ENCODE peak calls at places on chromosomes 7 and 10, in ten cellular contexts. P, B, N, M, K, Y, O, Z, U and W are unnamed samples.

GRCh38 chr7:96069361-96069760 is 252.5 kb downstream of the SLC25A13 start:
- DNase-seq in O (no peak), Y (no peak), B (no peak), N (no peak), M (no peak), K (no peak), Z (peak; percentile 60), U (no peak), P (no peak), W (no peak)

GRCh38 chr7:28478661-28479060 is 66.3 kb downstream of the CREB5 start:
- DNase-seq in P (no peak), B (no peak), Y (no peak), K (no peak), M (no peak), Z (no peak), U (no peak), O (no peak), N (no peak), W (no peak)

GRCh38 chr10:6491841-6492609 is 88.1 kb downstream of the PRKCQ start:
- DNase-seq in U (no peak), O (no peak), Y (no peak), K (no peak), M (no peak), P (no peak), Z (no peak), B (no peak), N (no peak), W (no peak)

GRCh38 chr7:87596696-87597095 is 4.0 kb downstream of the ABCB1 start:
- DNase-seq in K (no peak), U (no peak), N (no peak), M (no peak), O (no peak), P (no peak), B (no peak), Y (no peak), Z (no peak), W (no peak)

GRCh38 chr7:2709553-2710165 is 21.7 kb downstream of the AMZ1 start:
- DNase-seq in P (no peak), M (peak; percentile 94), Z (peak; percentile 85), Y (peak; percentile 66), K (peak; percentile 76), B (peak; percentile 62), O (peak; percentile 82), U (peak; percentile 87), N (peak; percentile 84), W (peak; percentile 98)

GRCh38 chr10:29949411-29950011 is 109.9 kb downstream of the JCAD start:
- DNase-seq in M (peak; percentile 28), P (no peak), U (no peak), Z (no peak), B (no peak), K (no peak), O (no peak), N (no peak), Y (no peak), W (no peak)

GRCh38 chr10:34407227-34407626 is 407.9 kb downstream of the PARD3 start:
- DNase-seq in Y (peak; percentile 19), U (no peak), N (no peak), Z (no peak), O (no peak), K (no peak), M (no peak), P (no peak), B (peak; percentile 5), W (no peak)

GRCh38 chr10:108901766-108902365 is 1021.4 kb downstream of the XPNPEP1 start:
- DNase-seq in U (no peak), B (no peak), Z (no peak), O (no peak), Y (no peak), N (no peak), K (no peak), P (no peak), M (no peak), W (no peak)

GRCh38 chr7:35482231-35482630 is 212.7 kb downstream of the HERPUD2 start:
- DNase-seq in M (no peak), N (no peak), Y (no peak), U (no peak), P (no peak), O (no peak), B (no peak), Z (no peak), K (no peak), W (no peak)

GRCh38 chr7:7099584-7100014 is 82.7 kb upstream of the C1GALT1 start:
- DNase-seq in O (peak; percentile 92), P (no peak), Z (peak; percentile 70), U (no peak), K (peak; percentile 51), Y (peak; percentile 44), B (no peak), M (no peak), N (peak; percentile 59), W (peak; percentile 71)

GRCh38 chr7:1498370-1499305 is 5.6 kb downstream of the INTS1 start:
- DNase-seq in M (no peak), K (no peak), U (no peak), P (no peak), N (no peak), B (no peak), Y (no peak), O (no peak), Z (no peak), W (no peak)

GRCh38 chr10:62249974-62250373 is 18.7 kb downstream of the RTKN2 start:
- DNase-seq in K (no peak), N (no peak), P (no peak), Y (no peak), Z (no peak), B (no peak), U (no peak), M (no peak), O (no peak), W (no peak)

GRCh38 chr7:28192786-28193581 is 12.4 kb upstream of the JAZF1 start:
- DNase-seq in O (no peak), P (no peak), B (no peak), N (no peak), Z (no peak), Y (no peak), M (no peak), K (no peak), U (no peak), W (no peak)

GRCh38 chr7:137590686-137591255 is 247.2 kb upstream of the PTN start:
- DNase-seq in Y (no peak), K (no peak), B (no peak), M (no peak), O (no peak), U (no peak), Z (no peak), P (no peak), N (no peak), W (no peak)

GRCh38 chr7:2034291-2035201 is 198.2 kb downstream of the MAD1L1 start:
- DNase-seq in M (no peak), Y (no peak), P (no peak), N (peak; percentile 23), U (peak; percentile 32), K (no peak), O (no peak), Z (no peak), B (peak; percentile 16), W (peak; percentile 27)

GRCh38 chr7:117202511-117202910 is 120.3 kb downstream of the WNT2 start:
- DNase-seq in Z (no peak), U (no peak), O (no peak), N (no peak), K (no peak), Y (no peak), P (no peak), M (no peak), B (no peak), W (no peak)

GRCh38 chr10:121796342-121796741 is 131.5 kb downstream of the ATE1 start:
- DNase-seq in U (no peak), Z (no peak), Y (no peak), O (no peak), N (no peak), M (no peak), P (no peak), K (no peak), B (no peak), W (no peak)

GRCh38 chr7:23026164-23026563 is 12.2 kb upstream of the HYCC1 start:
- DNase-seq in B (no peak), Y (no peak), U (no peak), N (no peak), K (no peak), P (no peak), O (no peak), Z (no peak), M (no peak), W (no peak)

DNA sequence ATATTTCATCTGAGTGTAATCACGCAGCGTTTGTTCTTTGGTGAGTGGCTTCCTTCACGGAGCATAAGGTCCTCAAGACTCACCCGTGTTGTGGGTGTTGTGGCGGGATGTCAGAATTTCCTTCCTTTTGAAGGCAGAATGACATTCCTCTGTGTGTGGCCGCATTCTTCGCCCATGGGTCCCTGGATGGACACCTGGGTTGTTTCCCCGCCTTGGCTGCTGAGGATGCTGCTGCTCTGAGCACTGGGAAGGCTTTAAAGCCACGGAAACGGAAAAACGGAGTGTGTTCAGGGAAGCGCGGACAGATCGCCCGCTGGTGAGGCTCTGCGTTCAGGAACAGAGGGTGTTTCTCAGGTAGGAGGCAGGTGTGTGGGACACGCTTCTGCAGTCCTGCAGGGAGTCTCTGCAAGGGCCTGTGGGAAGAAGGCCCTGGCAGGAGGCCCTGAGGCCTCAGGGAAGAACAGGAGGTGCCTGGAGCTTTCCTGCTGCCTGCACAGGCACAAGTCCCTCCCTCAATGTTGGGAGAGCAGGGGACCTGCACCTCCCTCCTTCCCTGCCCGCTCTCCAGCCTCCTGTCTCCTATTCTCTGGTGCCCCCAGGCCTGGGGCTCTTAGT is 35.7 kb upstream of the SHH start:
- DNase-seq in M (no peak), O (no peak), K (no peak), B (no peak), Z (no peak), P (no peak), Y (no peak), U (no peak), N (no peak), W (no peak)
- H3K27me3 ChIP-seq in M (peaks cover 69% of the 10 kb centered on the region), O (no peaks in the 10 kb centered on the region), K (no peaks in the 10 kb centered on the region), B (peaks cover 95% of the 10 kb centered on the region), Z (no peaks in the 10 kb centered on the region), P (no peaks in the 10 kb centered on the region), Y (peaks cover 22% of the 10 kb centered on the region), U (no peaks in the 10 kb centered on the region), N (no peaks in the 10 kb centered on the region), W (no peaks in the 10 kb centered on the region)

GRCh38 chr10:79262131-79262530 is 85.1 kb upstream of the PPIF start:
- DNase-seq in K (no peak), O (no peak), Z (no peak), U (no peak), B (no peak), P (no peak), Y (no peak), M (no peak), N (no peak), W (no peak)
- H3K36me3 ChIP-seq in K (no peaks in the 10 kb centered on the region), O (no peaks in the 10 kb centered on the region), Z (no peaks in the 10 kb centered on the region), U (peaks cover 5% of the 10 kb centered on the region), B (peaks cover 10% of the 10 kb centered on the region), P (no peaks in the 10 kb centered on the region), Y (no peaks in the 10 kb centered on the region), M (no peaks in the 10 kb centered on the region), N (peaks cover 29% of the 10 kb centered on the region), W (no peaks in the 10 kb centered on the region)

GRCh38 chr10:93997546-93997945 is 3.8 kb downstream of the PLCE1 start:
- DNase-seq in P (no peak), Z (no peak), B (no peak), O (no peak), K (no peak), N (no peak), Y (no peak), U (no peak), M (no peak), W (no peak)
- H3K27me3 ChIP-seq in P (no peaks in the 10 kb centered on the region), Z (no peaks in the 10 kb centered on the region), B (no peaks in the 10 kb centered on the region), O (no peaks in the 10 kb centered on the region), K (no peaks in the 10 kb centered on the region), N (peaks cover 16% of the 10 kb centered on the region), Y (peaks cover 13% of the 10 kb centered on the region), U (peaks cover 23% of the 10 kb centered on the region), M (peaks cover 9% of the 10 kb centered on the region), W (peaks cover 45% of the 10 kb centered on the region)

GRCh38 chr7:157233677-157234076 is 95.0 kb downstream of the UBE3C start:
- DNase-seq in B (no peak), M (no peak), N (no peak), P (no peak), Z (no peak), K (no peak), U (no peak), O (no peak), Y (no peak), W (no peak)
- H3K36me3 ChIP-seq in B (peaks cover 37% of the 10 kb centered on the region), M (peaks cover 11% of the 10 kb centered on the region), N (peaks cover 93% of the 10 kb centered on the region), P (peaks cover 11% of the 10 kb centered on the region), Z (peaks cover 66% of the 10 kb centered on the region), K (no peaks in the 10 kb centered on the region), U (peaks cover 77% of the 10 kb centered on the region), O (no peaks in the 10 kb centered on the region), Y (peaks cover 15% of the 10 kb centered on the region), W (peaks cover 9% of the 10 kb centered on the region)